ENCODE peak calls at places on chromosome 17, in eight cellular contexts. S, V, P, Y, B, T, X and R are unnamed samples.

GRCh38 chr17:73773702-73774101 is 129.5 kb upstream of the SDK2 start:
- DNase-seq in S (no peak), V (no peak), P (no peak), Y (no peak), B (no peak), T (peak; percentile 11), X (no peak), R (no peak)

GRCh38 chr17:6755281-6755680 is 565 bp upstream of the XAF1 start:
- DNase-seq in S (peak; percentile 84), V (peak; percentile 68), P (no peak), Y (no peak), B (no peak), T (no peak), X (no peak), R (no peak)

GRCh38 chr17:28717578-28718316 is at the start of gene RAB34:
- DNase-seq in S (peak; percentile 95), V (peak; percentile 74), P (peak; percentile 73), Y (peak; percentile 90), B (peak; percentile 89), T (peak; percentile 91), X (no peak), R (no peak)

GRCh38 chr17:68122587-68122986 is 87.1 kb downstream of the KPNA2 start:
- DNase-seq in S (no peak), V (no peak), P (no peak), Y (no peak), B (no peak), T (no peak), X (no peak), R (no peak)

GRCh38 chr17:44086364-44087311 is 16.1 kb downstream of the G6PC3 start:
- DNase-seq in S (peak; percentile 80), V (no peak), P (no peak), Y (peak; percentile 87), B (peak; percentile 98), T (peak; percentile 91), X (no peak), R (no peak)

GRCh38 chr17:37512442-37513070 is 22.9 kb downstream of the DUSP14 start:
- DNase-seq in S (no peak), V (no peak), P (no peak), Y (no peak), B (no peak), T (no peak), X (no peak), R (no peak)

GRCh38 chr17:10292057-10292931 is 80.5 kb downstream of the MYH13 start:
- DNase-seq in S (peak; percentile 84), V (peak; percentile 41), P (no peak), Y (no peak), B (peak; percentile 26), T (peak; percentile 1), X (no peak), R (peak; percentile 63)

GRCh38 chr17:19346351-19347255 is 15.9 kb downstream of the B9D1 start:
- DNase-seq in S (peak; percentile 85), V (peak; percentile 67), P (no peak), Y (peak; percentile 84), B (peak; percentile 91), T (peak; percentile 95), X (no peak), R (no peak)

GRCh38 chr17:78736526-78737079 is 45.5 kb downstream of the CYTH1 start:
- DNase-seq in S (no peak), V (peak; percentile 77), P (no peak), Y (peak; percentile 92), B (no peak), T (no peak), X (no peak), R (peak; percentile 62)

GRCh38 chr17:41615454-41615853 is 2.9 kb upstream of the KRT16 start:
- DNase-seq in S (no peak), V (no peak), P (no peak), Y (peak; percentile 58), B (no peak), T (peak; percentile 6), X (no peak), R (no peak)

GRCh38 chr17:15507896-15508295 is 40.5 kb upstream of the CDRT4 start:
- DNase-seq in S (no peak), V (no peak), P (no peak), Y (no peak), B (peak; percentile 47), T (no peak), X (no peak), R (no peak)

GRCh38 chr17:44602390-44602789 is 45.1 kb downstream of the FZD2 start:
- DNase-seq in S (no peak), V (no peak), P (no peak), Y (no peak), B (no peak), T (no peak), X (no peak), R (no peak)

GRCh38 chr17:6755731-6756184 is at the start of gene XAF1:
- DNase-seq in S (peak; percentile 72), V (peak; percentile 32), P (no peak), Y (no peak), B (peak; percentile 33), T (no peak), X (no peak), R (peak; percentile 58)

GRCh38 chr17:2366747-2367494 is 29.6 kb downstream of the SGSM2 start:
- DNase-seq in S (peak; percentile 19), V (no peak), P (peak; percentile 32), Y (peak; percentile 44), B (no peak), T (no peak), X (no peak), R (no peak)
- TF ChIP-seq CTCF in S (peak; percentile 16), V (no peak), P (peak; percentile 46), Y (peak; percentile 43), B (peak; percentile 10), T (peak; percentile 23), X (no peak), R (no peak)

DNA sequence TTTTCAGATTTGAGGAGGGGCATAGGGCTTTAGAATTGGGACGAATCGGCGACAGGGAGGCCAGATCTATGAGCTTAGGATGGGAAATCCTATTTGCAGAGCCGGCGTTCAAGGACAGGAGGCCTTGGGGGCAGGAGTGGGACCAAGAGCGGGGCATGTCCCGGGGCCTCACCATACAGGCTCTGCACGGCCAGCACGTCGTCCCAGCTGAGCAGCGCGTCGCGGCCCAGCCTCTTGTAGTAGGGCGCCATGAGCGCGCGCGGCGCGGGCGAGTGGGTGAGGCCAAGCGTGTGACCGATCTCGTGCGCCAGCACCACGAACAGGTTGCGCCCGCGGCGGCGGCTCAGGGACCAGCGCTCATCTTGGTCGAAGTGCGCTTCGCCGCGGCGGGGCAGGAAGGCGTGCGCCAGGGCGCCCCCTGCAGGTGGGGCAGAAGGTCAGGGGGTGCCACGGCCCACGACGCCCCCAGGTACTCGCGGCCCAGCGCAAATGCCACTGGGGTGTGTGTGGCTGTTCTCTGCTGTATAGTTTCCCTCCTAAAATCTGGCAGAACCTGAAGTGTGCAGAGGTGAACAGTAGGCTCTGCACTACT is 9.3 kb downstream of the C17orf50 start:
- DNase-seq in S (no peak), V (no peak), P (no peak), Y (no peak), B (no peak), T (no peak), X (no peak), R (no peak)
- TF ChIP-seq CTCF in S (no peak), V (no peak), P (peak; percentile 39), Y (peak; percentile 42), B (peak; percentile 4), T (no peak), X (no peak), R (no peak)

DNA sequence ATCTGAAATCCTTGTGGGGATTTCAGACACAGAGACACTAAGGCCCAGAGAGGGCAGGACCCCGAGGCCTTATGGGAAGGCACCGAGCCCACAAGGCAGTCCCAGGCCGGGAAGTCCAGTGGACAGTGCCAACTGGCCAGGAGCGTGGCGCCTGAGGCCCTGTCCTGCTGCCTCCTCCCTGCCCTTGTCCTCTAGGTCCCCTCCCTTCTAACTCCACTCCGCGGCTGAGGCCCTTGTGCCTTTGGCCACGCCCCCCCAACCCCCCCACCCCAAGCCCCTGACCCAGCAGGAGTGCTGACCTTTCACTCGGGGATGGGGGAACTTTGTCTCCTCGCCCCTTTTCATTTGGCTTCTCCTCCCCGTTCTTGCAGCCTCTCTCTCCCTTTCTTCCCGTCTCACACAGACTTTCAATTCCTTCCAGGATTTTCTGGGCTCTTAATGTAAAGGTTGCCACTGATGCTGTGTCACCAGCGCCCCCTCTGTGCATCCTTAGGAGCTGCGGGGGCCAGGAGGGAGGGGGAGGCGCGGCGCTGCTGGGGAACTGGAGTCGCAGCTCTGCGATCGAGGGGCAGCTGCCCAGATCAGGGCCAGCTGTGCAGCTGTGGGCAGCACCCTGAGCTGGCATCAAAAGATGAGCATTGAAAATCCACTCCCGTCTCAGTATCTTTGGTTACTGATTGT is 29.1 kb downstream of the CRHR1 start:
- DNase-seq in S (peak; percentile 3), V (no peak), P (peak; percentile 59), Y (no peak), B (no peak), T (no peak), X (no peak), R (no peak)
- TF ChIP-seq CTCF in S (peak; percentile 13), V (no peak), P (peak; percentile 53), Y (no peak), B (peak; percentile 31), T (peak; percentile 18), X (no peak), R (no peak)

DNA sequence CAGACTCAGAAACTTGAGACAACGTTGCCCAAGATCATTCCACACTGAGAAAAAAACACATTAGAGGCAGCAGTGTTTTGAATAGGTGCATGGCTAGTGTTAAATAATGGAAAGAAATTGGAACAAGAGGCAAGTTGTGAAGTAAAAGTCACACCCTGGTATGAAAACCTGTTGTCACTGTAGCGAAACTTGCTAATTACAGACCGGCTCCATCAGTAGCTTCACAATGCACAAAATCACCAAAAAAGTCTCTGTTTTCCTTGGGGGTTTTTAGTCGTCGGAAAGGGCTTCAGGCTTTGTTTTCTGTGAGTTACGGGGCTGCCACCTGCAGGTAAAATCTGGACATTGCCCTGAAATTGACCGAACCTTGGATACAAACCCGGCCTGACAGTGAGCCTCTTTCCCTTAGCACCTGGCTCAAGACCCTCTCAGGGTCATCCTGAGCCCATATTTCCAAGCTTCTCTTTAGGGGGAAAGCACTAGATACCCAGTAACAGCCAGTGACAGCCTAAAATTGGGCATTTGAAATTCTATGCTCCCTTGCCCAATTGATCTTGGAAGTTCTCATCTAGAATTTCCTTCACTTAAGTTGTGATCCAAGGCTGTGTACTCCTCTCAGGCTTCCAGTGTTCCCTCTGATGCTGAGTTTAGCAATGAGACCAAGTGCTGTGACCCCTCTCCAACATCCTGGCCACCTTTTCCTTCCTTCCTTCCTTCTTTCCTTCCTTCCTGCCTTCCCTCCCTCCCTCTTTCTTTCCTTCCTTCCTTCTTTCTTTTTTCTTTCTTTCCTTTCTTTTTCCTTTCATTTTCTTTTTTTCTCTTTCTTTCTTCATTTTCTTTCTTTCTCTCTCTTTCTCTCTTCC is 7.2 kb upstream of the GRB2 start:
- DNase-seq in S (peak; percentile 75), V (peak; percentile 30), P (peak; percentile 64), Y (peak; percentile 75), B (peak; percentile 62), T (peak; percentile 48), X (no peak), R (peak; percentile 77)
- TF ChIP-seq CTCF in S (peak; percentile 75), V (peak; percentile 82), P (peak; percentile 88), Y (peak; percentile 95), B (peak; percentile 85), T (peak; percentile 81), X (peak; percentile 85), R (peak; percentile 65)

GRCh38 chr17:59534583-59534982 is 30.8 kb upstream of the DHX40 start:
- DNase-seq in S (no peak), V (no peak), P (no peak), Y (peak; percentile 43), B (no peak), T (no peak), X (no peak), R (no peak)
- TF ChIP-seq CTCF in S (peak; percentile 6), V (no peak), P (peak; percentile 39), Y (peak; percentile 16), B (no peak), T (peak; percentile 10), X (no peak), R (no peak)